ENCODE peak calls at places on chromosomes 2 and 18, in seven cellular contexts. I is stimulated activated CD4-positive, alpha-beta T cell treated with anti-CD3 and anti-CD28 coated beads, Interleukin-15, amount 100 ng/mL, for 24 hours; T is MCF 10A; Z is neural crest cell; C is HEK293T; E is HCEC 1CT; O is PC-3. J is an unnamed sample.

GRCh38 chr2:131056204-131056975 is 36.9 kb downstream of the FAM168B start:
- DNase-seq in I (no peak), T (no peak), Z (no peak), C (no peak), E (no peak), O (no peak), J (no peak)

GRCh38 chr18:3213231-3214059 is 6.3 kb downstream of the MYOM1 start:
- DNase-seq in I (no peak), T (no peak), Z (no peak), C (no peak), E (no peak), O (no peak), J (peak)

GRCh38 chr18:58227361-58227930 is 183.4 kb downstream of the NEDD4L start:
- DNase-seq in I (no peak), T (no peak), Z (no peak), C (no peak), E (no peak), O (no peak), J (no peak)

GRCh38 chr18:58241877-58242276 is 197.9 kb downstream of the NEDD4L start:
- DNase-seq in I (no peak), T (peak), Z (no peak), C (peak), E (peak), O (peak), J (no peak)

GRCh38 chr2:215612770-215613169 is 176.9 kb upstream of the FN1 start:
- DNase-seq in I (no peak), T (no peak), Z (no peak), C (no peak), E (peak), O (no peak), J (no peak)

GRCh38 chr18:13461488-13461887 is 242.9 kb downstream of the LDLRAD4 start:
- DNase-seq in I (no peak), T (peak), Z (no peak), C (no peak), E (no peak), O (no peak), J (no peak)

GRCh38 chr2:71800106-71800809 is 346.9 kb downstream of the DYSF start:
- DNase-seq in I (no peak), T (no peak), Z (no peak), C (no peak), E (no peak), O (no peak), J (no peak)

GRCh38 chr2:223047260-223047761 is 4.7 kb upstream of the KCNE4 start:
- DNase-seq in I (no peak), T (peak), Z (no peak), C (no peak), E (peak), O (no peak), J (no peak)

GRCh38 chr2:239357954-239358754 is 42.7 kb downstream of the HDAC4 start:
- DNase-seq in I (no peak), T (no peak), Z (no peak), C (peak), E (no peak), O (no peak), J (no peak)

GRCh38 chr2:37379881-37380296 is 35.5 kb downstream of the QPCT start:
- DNase-seq in I (no peak), T (no peak), Z (no peak), C (no peak), E (no peak), O (peak), J (no peak)

GRCh38 chr2:37181726-37182684 is 6.5 kb downstream of the SULT6B1 start:
- DNase-seq in I (no peak), T (no peak), Z (no peak), C (no peak), E (peak), O (no peak), J (no peak)

GRCh38 chr2:69340101-69340775 is 46.8 kb downstream of the GFPT1 start:
- DNase-seq in I (no peak), T (no peak), Z (no peak), C (no peak), E (peak), O (no peak), J (no peak)

GRCh38 chr2:172554352-172555271 is 1.3 kb upstream of the PDK1 start:
- DNase-seq in I (peak), T (no peak), Z (no peak), C (no peak), E (no peak), O (peak), J (no peak)

GRCh38 chr2:40127890-40128548 is 323.9 kb downstream of the SLC8A1 start:
- DNase-seq in I (no peak), T (no peak), Z (no peak), C (no peak), E (peak), O (peak), J (no peak)